ENCODE peak calls at places on chromosomes 12 and 14, in eight cellular contexts. E is small intestine; G is AG04450; R is right lobe of liver; D is adipocyte; O is H7; L is CD4-positive, CD25-positive, alpha-beta regulatory T cell; V is cardiac fibroblast. B is an unnamed sample.

GRCh38 chr14:51277753-51278415 is 37.8 kb downstream of the TMX1 start:
- DNase-seq in L (no peak), V (no peak), E (no peak), D (no peak), O (no peak), G (no peak), R (no peak), B (no peak)

GRCh38 chr14:101781240-101782061 is 19.9 kb downstream of the PPP2R5C start:
- DNase-seq in E (no peak), R (no peak), L (no peak), V (peak; percentile 18), G (no peak), D (peak; percentile 53), O (peak; percentile 73), B (no peak)

GRCh38 chr14:21258889-21259787 is 10.1 kb downstream of the HNRNPC start:
- DNase-seq in E (no peak), O (no peak), D (no peak), R (no peak), L (no peak), V (no peak), G (no peak), B (no peak)

GRCh38 chr14:75399819-75400678 is 27.8 kb upstream of the JDP2 start:
- DNase-seq in E (peak; percentile 97), O (no peak), D (peak; percentile 23), V (peak; percentile 62), L (no peak), R (peak; percentile 95), G (no peak), B (no peak)

GRCh38 chr14:51328089-51328941 is 88.3 kb downstream of the TMX1 start:
- DNase-seq in E (no peak), R (no peak), L (no peak), O (no peak), G (peak; percentile 29), D (peak; percentile 45), V (peak; percentile 76), B (no peak)

GRCh38 chr14:29584992-29585391 is 342.7 kb downstream of the PRKD1 start:
- DNase-seq in D (peak; percentile 94), O (peak; percentile 1), V (peak; percentile 87), E (no peak), R (peak; percentile 58), L (no peak), G (peak; percentile 78), B (no peak)

GRCh38 chr12:120367924-120368788 is 808 bp downstream of the MSI1 start:
- DNase-seq in E (no peak), D (peak; percentile 44), G (no peak), V (no peak), O (peak; percentile 78), L (no peak), R (no peak), B (no peak)

GRCh38 chr12:1360812-1361211 is 233.6 kb downstream of the FBXL14 start:
- DNase-seq in V (peak; percentile 67), E (no peak), O (no peak), G (peak; percentile 71), L (no peak), D (peak; percentile 59), R (no peak), B (no peak)

GRCh38 chr14:79111963-79112362 is 941.8 kb downstream of the NRXN3 start:
- DNase-seq in R (no peak), E (no peak), O (no peak), L (no peak), D (no peak), G (peak; percentile 2), V (peak; percentile 4), B (no peak)

GRCh38 chr14:52706286-52706685 is 714 bp upstream of the PSMC6 start:
- DNase-seq in G (no peak), R (no peak), L (peak; percentile 23), O (no peak), D (no peak), V (peak; percentile 35), E (peak; percentile 21), B (no peak)

GRCh38 chr12:20369164-20370000 is 1.0 kb downstream of the PDE3A start:
- DNase-seq in O (peak; percentile 76), R (peak; percentile 35), E (peak; percentile 70), V (peak; percentile 77), G (no peak), D (peak; percentile 80), L (no peak), B (peak; percentile 9)

GRCh38 chr12:76117751-76118150 is 33.3 kb upstream of the NAP1L1 start:
- DNase-seq in E (no peak), V (no peak), R (no peak), G (no peak), D (no peak), O (no peak), L (no peak), B (no peak)

GRCh38 chr12:76123301-76124212 is 39.1 kb upstream of the NAP1L1 start:
- DNase-seq in G (no peak), V (peak; percentile 76), E (no peak), O (peak; percentile 5), L (no peak), D (peak; percentile 62), R (no peak), B (no peak)

GRCh38 chr12:76117067-76117691 is 32.7 kb upstream of the NAP1L1 start:
- DNase-seq in O (no peak), R (no peak), V (no peak), E (no peak), G (no peak), D (no peak), L (no peak), B (no peak)

GRCh38 chr12:76124456-76124855 is 40.0 kb upstream of the NAP1L1 start:
- DNase-seq in D (no peak), O (no peak), E (no peak), R (no peak), G (no peak), V (peak; percentile 25), L (no peak), B (no peak)

DNA sequence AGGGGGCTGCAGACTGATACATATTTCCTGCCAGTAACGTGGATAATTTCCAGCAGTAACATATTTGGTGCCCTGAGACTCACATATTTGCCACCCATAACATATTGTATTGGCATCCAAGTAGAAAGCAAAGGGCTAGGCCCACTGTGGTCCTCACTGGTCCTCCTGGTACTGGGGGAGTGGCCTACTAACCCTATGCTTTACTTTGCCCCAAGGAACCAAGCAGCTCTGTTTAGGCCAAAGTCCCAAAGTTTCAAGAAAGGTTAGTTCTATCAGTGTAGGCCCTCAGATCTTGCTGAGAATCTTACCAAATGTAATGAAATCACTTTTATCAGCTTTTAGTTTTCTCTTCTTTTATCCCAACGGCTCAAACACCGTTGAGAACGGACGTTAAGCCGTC is 35.4 kb upstream of the NAP1L1 start:
- DNase-seq in L (no peak), O (no peak), R (no peak), E (no peak), V (no peak), D (no peak), G (no peak), B (no peak)
- H3K4me3 ChIP-seq in L (no peak overlapping the region), O (no peak overlapping the region), R (no peak overlapping the region), E (no peak overlapping the region), V (no peak overlapping the region), D (no peak overlapping the region), G (no peak overlapping the region), B (no peak overlapping the region)

DNA sequence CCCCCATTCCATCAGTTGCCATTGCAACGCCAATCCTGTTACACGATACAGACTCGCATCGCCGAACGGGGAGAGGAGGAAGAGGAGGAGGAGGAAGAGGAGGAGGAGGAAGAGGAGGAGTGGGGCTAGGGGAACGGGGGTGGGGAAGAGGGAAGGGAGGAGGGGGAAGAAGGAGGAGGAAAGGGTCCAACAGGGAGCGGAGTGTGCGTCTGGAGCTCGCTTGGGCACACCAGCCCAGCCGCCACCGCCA is 241 bp downstream of the MDGA2 start:
- DNase-seq in O (no peak), G (no peak), R (no peak), L (no peak), D (no peak), E (no peak), V (no peak), B (no peak)
- H3K4me3 ChIP-seq in O (peak overlapping the region; percentile 71), G (no peak overlapping the region), R (peak overlapping the region; percentile 21), L (no peak overlapping the region), D (peak overlapping the region; percentile 59), E (no peak overlapping the region), V (no peak overlapping the region), B (no peak overlapping the region)

DNA sequence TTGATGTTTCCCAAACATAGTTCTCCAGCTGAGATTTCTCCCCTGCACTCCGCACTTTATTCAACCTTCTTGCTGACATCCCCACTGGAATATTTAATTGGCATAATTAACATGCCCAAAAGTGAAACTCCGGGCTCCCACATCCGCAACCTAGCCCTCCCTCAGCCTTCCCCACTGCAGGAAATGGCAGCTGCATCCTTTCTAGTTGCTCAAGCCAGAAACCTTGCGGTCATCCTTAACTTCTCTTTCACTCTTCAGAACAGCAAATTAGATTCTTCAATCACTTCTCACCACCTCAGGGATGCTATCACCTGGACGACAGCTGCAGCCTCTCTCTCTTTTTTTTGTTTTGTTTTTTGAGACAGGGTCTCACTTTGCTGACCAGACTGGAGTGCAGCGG is 15.8 kb downstream of the FIGNL2 start:
- DNase-seq in D (no peak), E (no peak), O (no peak), G (no peak), R (no peak), L (no peak), V (no peak), B (no peak)
- H3K4me3 ChIP-seq in D (no peak overlapping the region), E (no peak overlapping the region), O (no peak overlapping the region), G (no peak overlapping the region), R (no peak overlapping the region), L (no peak overlapping the region), V (no peak overlapping the region), B (no peak overlapping the region)

DNA sequence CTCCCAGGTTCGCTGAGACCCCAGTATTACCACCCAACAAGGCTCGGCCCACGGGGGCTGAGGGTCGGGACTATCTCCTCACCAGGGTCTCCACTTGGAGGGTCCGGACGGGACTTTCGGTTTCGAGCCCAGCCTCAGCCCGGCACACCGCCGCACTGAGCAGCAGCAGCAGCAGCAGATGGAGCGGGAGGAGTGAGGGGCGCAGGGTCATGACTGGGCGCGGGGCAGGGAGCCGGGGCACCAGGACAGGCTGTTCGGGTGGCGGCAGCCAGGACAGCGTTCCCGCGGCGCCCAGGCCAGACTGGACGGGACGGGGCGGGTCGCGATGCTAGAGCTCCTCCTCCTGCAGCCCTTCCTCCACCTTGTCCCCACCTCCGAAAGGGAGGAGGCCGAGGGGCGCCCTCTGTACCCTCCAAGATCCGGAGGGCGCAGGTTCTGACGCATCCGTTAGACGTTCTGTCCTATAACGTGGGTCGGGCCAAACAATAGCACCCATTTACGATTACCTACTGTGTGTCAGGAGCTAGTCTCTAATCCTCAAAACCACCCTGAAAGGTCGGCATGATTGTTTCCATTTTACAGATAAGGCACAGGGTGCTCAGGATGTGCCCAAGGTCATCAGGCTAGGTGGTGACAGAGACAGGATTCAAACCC is at the start of gene FKBP11:
- DNase-seq in O (peak; percentile 90), V (peak; percentile 62), G (no peak), D (peak; percentile 78), L (peak; percentile 66), E (peak; percentile 71), R (peak; percentile 74), B (peak; percentile 75)
- H3K4me3 ChIP-seq in O (peak within 1 kb of the TSS; percentile 71), V (peak within 1 kb of the TSS; percentile 97), G (peak within 1 kb of the TSS; percentile 81), D (peak within 1 kb of the TSS; percentile 93), L (peak within 1 kb of the TSS; percentile 84), E (peak within 1 kb of the TSS; percentile 81), R (peak within 1 kb of the TSS; percentile 97), B (peak within 1 kb of the TSS; percentile 81)

GRCh38 chr12:87304406-87304805 is 724.8 kb downstream of the C12orf50 start:
- DNase-seq in L (no peak), R (no peak), D (no peak), E (peak; percentile 7), G (no peak), V (no peak), O (no peak), B (no peak)
- H3K4me3 ChIP-seq in L (no peak overlapping the region), R (no peak overlapping the region), D (no peak overlapping the region), E (no peak overlapping the region), G (no peak overlapping the region), V (no peak overlapping the region), O (no peak overlapping the region), B (no peak overlapping the region)